ENCODE peak calls at places on chromosomes 4 and X, in eight cellular contexts. L is Right ventricle myocardium inferior; C is heart left ventricle; K is CD8-positive, alpha-beta T cell; M is activated CD8-positive, alpha-beta memory T cell treated with anti-CD3 and anti-CD28 coated beads, Interleukin-2, amount 10 ng/mL, durations not matched to agents 7 days and 5 days; F is activated CD8-positive, alpha-beta T cell treated with anti-CD3 and anti-CD28 coated beads for 36 hours; U is omental fat pad; W is mucosa of descending colon. N is an unnamed sample.

GRCh38 chr4:39043697-39044363 is 11.6 kb upstream of the TMEM156 start:
- ATAC-seq in L (no peak), C (peak), K (peak), M (no peak), F (peak), U (peak), W (no peak), N (peak)

GRCh38 chr4:7384929-7385890 is 49.5 kb downstream of the PSAPL1 start:
- ATAC-seq in L (no peak), C (no peak), K (no peak), M (no peak), F (no peak), U (no peak), W (no peak), N (no peak)

GRCh38 chrX:17703201-17703600 is 34.1 kb upstream of the SCML1 start:
- ATAC-seq in L (no peak), C (no peak), K (no peak), M (no peak), F (no peak), U (no peak), W (no peak), N (no peak)

GRCh38 chr4:152513078-152513477 is 22.8 kb downstream of the FBXW7 start:
- ATAC-seq in L (no peak), C (no peak), K (no peak), M (no peak), F (no peak), U (no peak), W (no peak), N (no peak)

GRCh38 chr4:113548303-113548702 is 213.2 kb downstream of the CAMK2D start:
- ATAC-seq in L (no peak), C (peak), K (no peak), M (no peak), F (no peak), U (no peak), W (peak), N (no peak)

GRCh38 chr4:161655148-161655547 is 508.7 kb downstream of the FSTL5 start:
- ATAC-seq in L (no peak), C (no peak), K (no peak), M (no peak), F (no peak), U (no peak), W (no peak), N (no peak)

GRCh38 chrX:108036298-108036973 is 8.4 kb upstream of the VSIG1 start:
- ATAC-seq in L (no peak), C (no peak), K (no peak), M (no peak), F (no peak), U (peak), W (peak), N (no peak)

GRCh38 chrX:54029543-54030143 is 14.6 kb downstream of the PHF8 start:
- ATAC-seq in L (no peak), C (no peak), K (no peak), M (no peak), F (no peak), U (no peak), W (no peak), N (no peak)

GRCh38 chr4:13657016-13657415 is 29.5 kb upstream of the BOD1L1 start:
- ATAC-seq in L (no peak), C (no peak), K (no peak), M (no peak), F (no peak), U (no peak), W (no peak), N (no peak)

GRCh38 chrX:105823092-105823454 is 734 bp downstream of the NRK start:
- ATAC-seq in L (no peak), C (peak), K (no peak), M (no peak), F (no peak), U (no peak), W (no peak), N (no peak)

GRCh38 chr4:123892368-123892961 is 495.9 kb downstream of the SPRY1 start:
- ATAC-seq in L (peak), C (peak), K (no peak), M (no peak), F (no peak), U (no peak), W (no peak), N (no peak)

GRCh38 chr4:86595426-86595805 is 1.3 kb downstream of the PTPN13 start:
- ATAC-seq in L (no peak), C (no peak), K (no peak), M (no peak), F (no peak), U (no peak), W (no peak), N (no peak)

GRCh38 chr4:144615182-144615581 is 30.8 kb upstream of the HHIP start:
- ATAC-seq in L (no peak), C (no peak), K (no peak), M (no peak), F (no peak), U (no peak), W (no peak), N (no peak)

N was measured in stimulated activated memory B cell treated with anti-CD40 and anti-IgM and Interleukin-4, amounts not matched to agents 10 μg/mL and 1 μg/mL and 100 μg/mL, for 72 hours.